ENCODE peak calls at places on chromosomes 16 and 17, in six cellular contexts. H is AG10803, V is lung, U is A549, F is SK-N-SH, X is dorsolateral prefrontal cortex. S is an unnamed sample.

GRCh38 chr17:1379930-1380313 is 20.1 kb downstream of the YWHAE start:
- DNase-seq in H (no peak), V (no peak), U (no peak), F (no peak), X (no peak), S (no peak)

GRCh38 chr16:9047689-9048301 is 43.6 kb upstream of the HAPSTR1 start:
- DNase-seq in H (peak), V (peak), U (peak), F (no peak), X (peak), S (peak)

GRCh38 chr17:82289822-82290541 is 16.5 kb upstream of the CSNK1D start:
- DNase-seq in H (no peak), V (no peak), U (no peak), F (no peak), X (no peak), S (no peak)

GRCh38 chr17:78048346-78049292 is 79.9 kb downstream of the TMC6 start:
- DNase-seq in H (no peak), V (no peak), U (no peak), F (no peak), X (no peak), S (no peak)

GRCh38 chr16:12120331-12120981 is 143.9 kb downstream of the SNX29 start:
- DNase-seq in H (peak), V (no peak), U (no peak), F (no peak), X (peak), S (no peak)

GRCh38 chr16:63512910-63513309 is 1476.7 kb upstream of the CDH8 start:
- DNase-seq in H (no peak), V (no peak), U (no peak), F (no peak), X (no peak), S (no peak)

GRCh38 chr17:29577009-29577777 is 8.7 kb downstream of the TP53I13 start:
- DNase-seq in H (no peak), V (no peak), U (no peak), F (no peak), X (no peak), S (no peak)

GRCh38 chr17:20077978-20078674 is 69.0 kb downstream of the SPECC1 start:
- DNase-seq in H (no peak), V (no peak), U (no peak), F (no peak), X (no peak), S (no peak)

GRCh38 chr17:54408741-54409140 is 491.9 kb upstream of the TOM1L1 start:
- DNase-seq in H (no peak), V (no peak), U (no peak), F (no peak), X (no peak), S (no peak)

GRCh38 chr17:69516911-69517310 is 102.4 kb downstream of the MAP2K6 start:
- DNase-seq in H (peak), V (no peak), U (no peak), F (no peak), X (no peak), S (no peak)

GRCh38 chr16:13153696-13154095 is 252.3 kb downstream of the SHISA9 start:
- DNase-seq in H (no peak), V (no peak), U (no peak), F (no peak), X (no peak), S (no peak)

GRCh38 chr17:71084219-71084618 is 914.9 kb downstream of the KCNJ2 start:
- DNase-seq in H (peak), V (peak), U (peak), F (peak), X (no peak), S (peak)

GRCh38 chr17:20294120-20294519 is 173.2 kb downstream of the LGALS9B start:
- DNase-seq in H (no peak), V (no peak), U (no peak), F (no peak), X (no peak), S (no peak)

GRCh38 chr17:7023576-7024401 is 939 bp downstream of the BCL6B start:
- DNase-seq in H (peak), V (peak), U (peak), F (peak), X (no peak), S (no peak)

GRCh38 chr16:14358697-14359305 is 271.3 kb downstream of the PARN start:
- DNase-seq in H (no peak), V (no peak), U (no peak), F (no peak), X (no peak), S (no peak)

GRCh38 chr17:81579821-81580321 is 27.7 kb upstream of the FAAP100 start:
- DNase-seq in H (peak), V (no peak), U (no peak), F (no peak), X (no peak), S (no peak)

GRCh38 chr16:2751577-2752034 is 832 bp upstream of the SRRM2 start:
- DNase-seq in H (no peak), V (no peak), U (peak), F (peak), X (no peak), S (no peak)

GRCh38 chr16:30923554-30924085 is at the start of gene FBXL19:
- DNase-seq in H (no peak), V (no peak), U (no peak), F (peak), X (no peak), S (no peak)

GRCh38 chr16:85917012-85917411 is 18.1 kb downstream of the IRF8 start:
- DNase-seq in H (no peak), V (no peak), U (no peak), F (no peak), X (no peak), S (no peak)

GRCh38 chr16:30893744-30894539 is at the start of gene BCL7C:
- DNase-seq in H (peak), V (peak), U (peak), F (peak), X (peak), S (no peak)

GRCh38 chr16:35908152-35908551 is 2448.7 kb downstream of the TP53TG3F start:
- DNase-seq in H (no peak), V (no peak), U (no peak), F (no peak), X (no peak), S (no peak)

GRCh38 chr16:981695-982151 is at the start of gene SOX8:
- DNase-seq in H (no peak), V (no peak), U (no peak), F (peak), X (no peak), S (no peak)

GRCh38 chr16:24009060-24009459 is 173.3 kb downstream of the PRKCB start:
- DNase-seq in H (no peak), V (no peak), U (no peak), F (no peak), X (no peak), S (no peak)

GRCh38 chr17:80008383-80008840 is 27.3 kb downstream of the TBC1D16 start:
- DNase-seq in H (peak), V (peak), U (peak), F (peak), X (no peak), S (no peak)

GRCh38 chr16:88920618-88921602 is 54.5 kb upstream of the PABPN1L start:
- DNase-seq in H (peak), V (peak), U (no peak), F (peak), X (no peak), S (peak)

GRCh38 chr17:64984776-64985521 is 65.7 kb upstream of the LRRC37A3 start:
- DNase-seq in H (peak), V (no peak), U (no peak), F (no peak), X (no peak), S (no peak)

GRCh38 chr16:3838600-3839401 is 41.7 kb downstream of the CREBBP start:
- DNase-seq in H (no peak), V (no peak), U (no peak), F (no peak), X (no peak), S (no peak)

GRCh38 chr16:53429221-53429943 is 4.9 kb upstream of the RBL2 start:
- DNase-seq in H (peak), V (no peak), U (no peak), F (peak), X (no peak), S (no peak)

GRCh38 chr17:38861399-38861843 is 7.9 kb upstream of the RPL23 start:
- DNase-seq in H (no peak), V (no peak), U (peak), F (no peak), X (no peak), S (no peak)

GRCh38 chr17:9470171-9470570 is 105.4 kb downstream of the STX8 start:
- DNase-seq in H (peak), V (no peak), U (no peak), F (no peak), X (no peak), S (peak)

GRCh38 chr17:12410721-12411120 is 255.0 kb upstream of the MYOCD start:
- DNase-seq in H (no peak), V (no peak), U (no peak), F (no peak), X (no peak), S (no peak)

DNA sequence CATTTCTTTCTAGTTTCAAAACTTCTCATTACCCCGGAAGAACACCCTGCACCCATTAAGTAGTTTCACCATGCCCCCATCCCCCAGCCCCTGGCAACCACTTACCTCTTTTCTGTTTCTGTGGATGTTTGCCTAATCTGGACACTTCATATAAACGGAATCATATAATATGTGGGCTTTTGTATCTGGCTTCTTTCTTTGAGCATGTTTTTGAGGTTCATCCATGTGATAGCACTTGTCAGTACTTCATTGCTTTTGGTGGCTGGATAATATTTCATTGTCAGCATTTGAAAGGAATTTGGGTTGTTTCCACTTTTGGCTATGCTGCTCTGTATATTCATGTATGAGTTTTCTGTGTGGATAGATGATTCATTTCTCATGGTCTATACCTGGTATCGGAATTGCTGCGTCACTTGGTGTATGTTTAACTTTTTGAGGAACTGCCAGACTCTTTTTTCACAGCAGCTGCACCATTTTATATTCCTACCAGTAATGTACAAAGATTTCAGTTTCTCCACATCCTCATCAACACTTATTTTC is 30.0 kb upstream of the SLC5A10 start:
- DNase-seq in H (no peak), V (no peak), U (peak), F (no peak), X (no peak), S (no peak)
- H3K4me3 ChIP-seq in H (no peak), V (no peak), U (peak), F (no peak), X (no peak), S (no peak)

GRCh38 chr17:17952691-17953090 is 19.5 kb downstream of the TOM1L2 start:
- DNase-seq in H (no peak), V (no peak), U (no peak), F (no peak), X (no peak), S (no peak)
- TF ChIP-seq CTCF in H (no peak), V (no peak), U (no peak), F (no peak), X (no peak), S (no peak)

GRCh38 chr16:87466975-87467501 is 25.8 kb downstream of the ZCCHC14 start:
- DNase-seq in H (no peak), V (no peak), U (no peak), F (no peak), X (no peak), S (no peak)

GRCh38 chr16:87461466-87461975 is 31.3 kb downstream of the ZCCHC14 start:
- DNase-seq in H (no peak), V (peak), U (peak), F (no peak), X (no peak), S (no peak)

GRCh38 chr16:87465306-87465705 is 27.5 kb downstream of the ZCCHC14 start:
- DNase-seq in H (peak), V (peak), U (no peak), F (peak), X (no peak), S (no peak)

GRCh38 chr16:87464691-87465300 is 28.0 kb downstream of the ZCCHC14 start:
- DNase-seq in H (peak), V (peak), U (no peak), F (peak), X (no peak), S (peak)

DNA sequence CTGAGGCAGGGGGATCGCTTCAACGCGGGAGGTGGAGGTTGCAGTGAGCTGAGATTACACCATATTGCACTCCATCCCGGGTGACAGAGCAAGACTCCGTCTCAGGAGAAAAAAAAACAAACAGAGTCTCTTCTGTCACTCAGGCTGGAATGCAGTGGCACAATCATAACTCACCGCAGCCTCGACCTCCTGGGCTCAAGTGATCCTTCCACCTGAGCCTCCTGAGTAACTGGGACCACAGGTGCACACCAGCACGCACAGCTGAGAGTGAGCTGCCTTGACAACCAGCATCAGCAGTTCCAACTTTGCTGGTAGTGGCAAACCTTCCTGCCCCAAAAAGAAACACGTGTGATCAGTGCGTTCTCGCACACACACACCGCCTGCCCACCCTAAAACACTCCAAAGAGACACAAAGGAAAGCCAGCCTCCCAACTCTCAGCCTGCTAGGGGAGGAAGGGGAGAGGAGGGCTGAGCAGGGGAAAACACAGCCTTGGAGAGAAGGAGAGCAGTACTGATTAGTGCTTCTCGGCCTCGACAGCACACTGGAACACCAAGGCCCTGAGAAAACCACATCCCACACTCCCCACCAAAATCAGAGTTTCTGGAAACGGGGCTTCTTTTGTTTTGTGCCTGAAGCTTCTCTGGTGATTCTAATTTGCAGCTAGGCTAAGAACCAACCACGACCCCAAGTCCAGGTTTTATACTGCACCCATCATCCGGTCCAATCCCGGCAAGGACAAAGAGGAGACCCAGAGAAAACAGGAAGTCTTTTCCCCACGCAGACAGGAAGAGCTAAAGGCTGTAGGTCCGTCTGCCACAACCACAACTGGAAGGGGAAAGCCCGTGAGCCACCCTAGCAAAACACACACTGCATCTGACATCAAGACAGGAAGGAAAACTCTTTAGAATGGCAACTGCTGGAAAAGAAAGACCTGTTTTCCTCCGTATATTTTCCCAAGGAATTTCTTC is 28.8 kb downstream of the ZCCHC14 start:
- DNase-seq in H (peak), V (peak), U (no peak), F (no peak), X (no peak), S (no peak)
- H3K4me3 ChIP-seq in H (peak), V (no peak), U (no peak), F (peak), X (peak), S (peak)

DNA sequence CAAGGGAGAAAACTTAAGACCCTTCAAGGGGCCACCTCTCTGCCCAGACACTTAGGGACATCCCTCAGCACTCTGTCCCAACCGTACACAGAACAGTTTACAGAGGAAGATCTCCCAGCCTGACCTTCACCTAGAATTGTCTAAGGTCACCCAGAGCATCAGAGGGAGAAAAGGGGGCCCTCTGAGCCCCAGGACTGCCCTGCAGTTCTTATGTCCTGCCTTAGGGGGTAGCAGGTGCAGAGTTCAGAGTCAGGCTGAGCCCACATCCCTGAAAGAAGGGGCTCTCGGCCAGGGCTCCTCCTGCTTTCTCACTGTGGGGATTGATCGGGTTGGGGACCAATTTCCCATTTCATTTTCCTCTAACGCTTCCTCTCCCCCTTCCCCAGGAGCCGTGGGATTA is 15.4 kb downstream of the CA4 start:
- DNase-seq in H (no peak), V (no peak), U (peak), F (no peak), X (no peak), S (no peak)
- TF ChIP-seq CTCF in H (no peak), V (no peak), U (no peak), F (no peak), X (no peak), S (no peak)

DNA sequence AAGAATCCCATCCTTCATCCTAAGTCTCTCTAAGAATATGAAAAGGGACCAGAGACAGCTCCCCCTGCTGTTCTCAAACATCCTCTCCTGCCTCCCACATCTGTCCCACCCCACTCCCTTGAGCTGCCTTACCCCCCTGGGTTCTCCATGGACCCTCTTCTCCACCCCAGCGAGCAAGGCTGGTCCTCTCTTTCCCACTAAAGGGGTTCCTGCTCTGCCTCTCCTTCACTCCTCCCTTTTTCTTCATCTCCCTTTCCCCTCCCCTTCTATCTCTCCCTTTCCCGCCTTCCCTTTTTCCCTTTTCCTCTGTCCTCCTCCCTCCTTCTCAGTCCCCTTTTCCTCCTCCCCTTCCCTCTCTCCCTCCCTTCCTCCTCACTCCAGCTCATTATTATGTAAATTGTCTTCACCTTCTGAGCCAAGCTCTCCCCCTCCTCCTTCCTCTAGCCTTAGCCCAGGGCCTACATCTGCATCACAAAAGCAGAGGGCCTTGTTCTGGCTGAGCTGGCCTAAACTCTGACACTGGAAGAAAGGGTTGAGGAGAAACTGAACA is 90.0 kb downstream of the GNAO1 start:
- DNase-seq in H (no peak), V (no peak), U (peak), F (peak), X (peak), S (no peak)
- H3K4me3 ChIP-seq in H (no peak), V (no peak), U (no peak), F (no peak), X (no peak), S (no peak)